ENCODE peak calls at places on chromosome 11, in seven cellular contexts. One of them, this sample, is unnamed.
A peak's percentile ranks its signal among the peaks of the same experiment; 100 is the strongest.

GRCh38 chr11:37630866-37631265 is 1032.8 kb upstream of the RAG2 start:
- DNase-seq in pancreas: no peak
- DNase-seq in kidney: no peak
- DNase-seq in PC-3: no peak
- DNase-seq in dorsolateral prefrontal cortex: no peak
- DNase-seq in CD14-positive monocyte: no peak
- DNase-seq in foreskin fibroblast: no peak
- DNase-seq in this sample: no peak

GRCh38 chr11:13160302-13160701 is 117.3 kb upstream of the BMAL1 start:
- DNase-seq in dorsolateral prefrontal cortex: no peak
- DNase-seq in foreskin fibroblast: no peak
- DNase-seq in PC-3: no peak
- DNase-seq in CD14-positive monocyte: no peak
- DNase-seq in pancreas: no peak
- DNase-seq in kidney: no peak
- DNase-seq in this sample: peak; percentile 86

GRCh38 chr11:30585892-30586250 is 282 bp downstream of the MPPED2 start:
- DNase-seq in dorsolateral prefrontal cortex: peak; percentile 48
- DNase-seq in CD14-positive monocyte: no peak
- DNase-seq in kidney: peak; percentile 75
- DNase-seq in foreskin fibroblast: no peak
- DNase-seq in PC-3: no peak
- DNase-seq in pancreas: peak; percentile 27
- DNase-seq in this sample: no peak

GRCh38 chr11:107898270-107898669 is 30.0 kb upstream of the RAB39A start:
- DNase-seq in pancreas: no peak
- DNase-seq in kidney: no peak
- DNase-seq in foreskin fibroblast: peak; percentile 58
- DNase-seq in dorsolateral prefrontal cortex: no peak
- DNase-seq in CD14-positive monocyte: no peak
- DNase-seq in PC-3: peak; percentile 81
- DNase-seq in this sample: peak; percentile 66

GRCh38 chr11:71369411-71369810 is 78.8 kb downstream of the DHCR7 start:
- DNase-seq in pancreas: no peak
- DNase-seq in PC-3: no peak
- DNase-seq in dorsolateral prefrontal cortex: no peak
- DNase-seq in foreskin fibroblast: no peak
- DNase-seq in CD14-positive monocyte: no peak
- DNase-seq in kidney: no peak
- DNase-seq in this sample: no peak

GRCh38 chr11:17543574-17544180 is 539 bp downstream of the USH1C start:
- DNase-seq in PC-3: no peak
- DNase-seq in dorsolateral prefrontal cortex: no peak
- DNase-seq in CD14-positive monocyte: no peak
- DNase-seq in foreskin fibroblast: no peak
- DNase-seq in pancreas: no peak
- DNase-seq in kidney: no peak
- DNase-seq in this sample: no peak

GRCh38 chr11:127003260-127003981 is 2.9 kb upstream of the KIRREL3 start:
- DNase-seq in foreskin fibroblast: peak; percentile 73
- DNase-seq in PC-3: no peak
- DNase-seq in kidney: peak; percentile 70
- DNase-seq in pancreas: peak; percentile 18
- DNase-seq in dorsolateral prefrontal cortex: peak; percentile 80
- DNase-seq in CD14-positive monocyte: no peak
- DNase-seq in this sample: peak; percentile 14

GRCh38 chr11:109109916-109110315 is 312.1 kb upstream of the C11orf87 start:
- DNase-seq in foreskin fibroblast: no peak
- DNase-seq in pancreas: no peak
- DNase-seq in dorsolateral prefrontal cortex: no peak
- DNase-seq in PC-3: no peak
- DNase-seq in kidney: no peak
- DNase-seq in CD14-positive monocyte: no peak
- DNase-seq in this sample: no peak

GRCh38 chr11:2801711-2802388 is 83.7 kb downstream of the CDKN1C start:
- DNase-seq in dorsolateral prefrontal cortex: peak; percentile 32
- DNase-seq in kidney: peak; percentile 53
- DNase-seq in CD14-positive monocyte: peak; percentile 17
- DNase-seq in foreskin fibroblast: no peak
- DNase-seq in pancreas: peak; percentile 6
- DNase-seq in PC-3: no peak
- DNase-seq in this sample: no peak

GRCh38 chr11:15714641-15715399 is 600.1 kb downstream of the INSC start:
- DNase-seq in dorsolateral prefrontal cortex: no peak
- DNase-seq in CD14-positive monocyte: no peak
- DNase-seq in kidney: no peak
- DNase-seq in pancreas: no peak
- DNase-seq in foreskin fibroblast: peak; percentile 1
- DNase-seq in PC-3: no peak
- DNase-seq in this sample: no peak

GRCh38 chr11:69115586-69116560 is 39.9 kb upstream of the SMIM38 start:
- DNase-seq in dorsolateral prefrontal cortex: no peak
- DNase-seq in PC-3: peak; percentile 63
- DNase-seq in CD14-positive monocyte: no peak
- DNase-seq in foreskin fibroblast: no peak
- DNase-seq in kidney: peak; percentile 95
- DNase-seq in pancreas: peak; percentile 76
- DNase-seq in this sample: no peak

GRCh38 chr11:9461760-9462134 is 935 bp downstream of the ZNF143 start:
- DNase-seq in PC-3: peak; percentile 7
- DNase-seq in CD14-positive monocyte: no peak
- DNase-seq in pancreas: no peak
- DNase-seq in kidney: no peak
- DNase-seq in dorsolateral prefrontal cortex: no peak
- DNase-seq in foreskin fibroblast: peak; percentile 22
- DNase-seq in this sample: peak; percentile 10

GRCh38 chr11:10650166-10650565 is 43.4 kb downstream of the IRAG1 start:
- DNase-seq in dorsolateral prefrontal cortex: no peak
- DNase-seq in PC-3: no peak
- DNase-seq in kidney: no peak
- DNase-seq in CD14-positive monocyte: no peak
- DNase-seq in foreskin fibroblast: no peak
- DNase-seq in pancreas: no peak
- DNase-seq in this sample: no peak

GRCh38 chr11:134033696-134034491 is 35.0 kb upstream of the JAM3 start:
- DNase-seq in kidney: peak; percentile 92
- DNase-seq in foreskin fibroblast: peak; percentile 92
- DNase-seq in pancreas: peak; percentile 90
- DNase-seq in dorsolateral prefrontal cortex: peak; percentile 91
- DNase-seq in PC-3: peak; percentile 62
- DNase-seq in CD14-positive monocyte: no peak
- DNase-seq in this sample: peak; percentile 75

GRCh38 chr11:16226245-16226644 is 130.1 kb downstream of the SOX6 start:
- DNase-seq in pancreas: peak; percentile 49
- DNase-seq in foreskin fibroblast: peak; percentile 41
- DNase-seq in PC-3: peak; percentile 23
- DNase-seq in kidney: peak; percentile 74
- DNase-seq in dorsolateral prefrontal cortex: peak; percentile 38
- DNase-seq in CD14-positive monocyte: no peak
- DNase-seq in this sample: peak; percentile 84

GRCh38 chr11:43868852-43869567 is 11.6 kb upstream of the ALKBH3 start:
- DNase-seq in PC-3: peak; percentile 39
- DNase-seq in kidney: no peak
- DNase-seq in CD14-positive monocyte: peak; percentile 64
- DNase-seq in pancreas: no peak
- DNase-seq in foreskin fibroblast: peak; percentile 66
- DNase-seq in dorsolateral prefrontal cortex: no peak
- DNase-seq in this sample: peak; percentile 85

GRCh38 chr11:7544021-7544420 is 30.2 kb downstream of the PPFIBP2 start:
- DNase-seq in dorsolateral prefrontal cortex: no peak
- DNase-seq in foreskin fibroblast: no peak
- DNase-seq in CD14-positive monocyte: no peak
- DNase-seq in pancreas: no peak
- DNase-seq in PC-3: no peak
- DNase-seq in kidney: no peak
- DNase-seq in this sample: no peak

GRCh38 chr11:36744375-36745168 is 146.5 kb upstream of the RAG2 start:
- DNase-seq in PC-3: peak; percentile 66
- DNase-seq in pancreas: peak; percentile 64
- DNase-seq in dorsolateral prefrontal cortex: peak; percentile 54
- DNase-seq in kidney: peak; percentile 72
- DNase-seq in CD14-positive monocyte: peak; percentile 60
- DNase-seq in foreskin fibroblast: peak; percentile 68
- DNase-seq in this sample: peak; percentile 71

GRCh38 chr11:94775576-94776327 is 7.6 kb downstream of the AMOTL1 start:
- DNase-seq in PC-3: no peak
- DNase-seq in dorsolateral prefrontal cortex: no peak
- DNase-seq in CD14-positive monocyte: no peak
- DNase-seq in pancreas: no peak
- DNase-seq in kidney: no peak
- DNase-seq in foreskin fibroblast: no peak
- DNase-seq in this sample: no peak

GRCh38 chr11:120775986-120776682 is 247.8 kb upstream of the TBCEL start:
- DNase-seq in pancreas: no peak
- DNase-seq in dorsolateral prefrontal cortex: no peak
- DNase-seq in PC-3: no peak
- DNase-seq in foreskin fibroblast: no peak
- DNase-seq in kidney: no peak
- DNase-seq in CD14-positive monocyte: no peak
- DNase-seq in this sample: no peak

GRCh38 chr11:34650528-34650927 is 29.6 kb downstream of the EHF start:
- DNase-seq in foreskin fibroblast: no peak
- DNase-seq in CD14-positive monocyte: no peak
- DNase-seq in dorsolateral prefrontal cortex: no peak
- DNase-seq in pancreas: no peak
- DNase-seq in PC-3: no peak
- DNase-seq in kidney: no peak
- DNase-seq in this sample: no peak

GRCh38 chr11:73306069-73306468 is 2.0 kb upstream of the ARHGEF17 start:
- DNase-seq in foreskin fibroblast: no peak
- DNase-seq in PC-3: peak; percentile 32
- DNase-seq in kidney: no peak
- DNase-seq in CD14-positive monocyte: no peak
- DNase-seq in dorsolateral prefrontal cortex: no peak
- DNase-seq in pancreas: no peak
- DNase-seq in this sample: no peak
- TF ChIP-seq CTCF in foreskin fibroblast: no peak
- TF ChIP-seq CTCF in PC-3: peak; percentile 22
- TF ChIP-seq CTCF in kidney: no peak
- TF ChIP-seq CTCF in CD14-positive monocyte: no peak
- TF ChIP-seq CTCF in dorsolateral prefrontal cortex: no peak
- TF ChIP-seq CTCF in pancreas: no peak
- TF ChIP-seq CTCF in this sample: no peak

DNA sequence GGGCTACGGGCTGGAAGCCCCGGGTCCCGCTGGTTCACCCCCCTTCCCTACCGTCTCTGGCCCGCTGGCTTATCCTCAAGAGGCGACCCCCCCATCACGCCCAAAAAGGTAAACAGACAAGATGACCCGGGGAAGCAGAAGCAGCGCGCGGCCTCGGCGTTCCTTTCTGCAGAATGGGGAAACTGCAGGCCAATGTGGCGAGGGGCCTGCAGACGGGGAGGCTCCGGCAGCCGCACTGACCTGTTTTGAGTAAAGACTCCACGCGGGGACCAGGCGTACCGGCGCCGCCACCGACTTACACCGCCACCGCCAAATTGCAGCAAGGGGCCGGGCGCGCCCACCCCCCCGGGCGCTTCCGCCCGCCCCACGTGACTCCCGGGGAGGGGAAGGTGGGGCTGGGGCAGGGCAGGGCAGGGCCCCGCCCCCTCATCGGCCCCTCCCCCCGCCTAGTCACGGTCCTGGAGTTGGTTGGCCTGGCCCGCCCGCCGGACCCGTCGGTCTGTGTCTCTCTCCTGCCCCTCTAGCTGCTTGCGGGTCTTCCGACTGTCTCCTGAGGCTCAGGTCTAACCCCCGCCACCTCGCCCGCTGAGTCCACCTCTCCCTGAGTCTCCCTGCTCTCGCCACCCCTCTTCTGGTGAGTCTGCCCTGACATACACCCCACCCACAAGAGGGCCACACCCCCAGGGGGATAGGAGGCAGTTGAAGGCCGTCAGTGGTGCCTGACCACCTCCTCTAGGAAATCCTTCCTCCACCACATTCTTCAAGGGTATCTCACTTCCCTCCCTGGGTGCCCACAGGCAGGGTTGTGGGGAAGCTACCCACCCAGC is at the start of gene ARAP1:
- DNase-seq in kidney: peak; percentile 92
- DNase-seq in foreskin fibroblast: peak; percentile 81
- DNase-seq in PC-3: peak; percentile 92
- DNase-seq in dorsolateral prefrontal cortex: no peak
- DNase-seq in CD14-positive monocyte: peak; percentile 76
- DNase-seq in pancreas: peak; percentile 71
- DNase-seq in this sample: peak; percentile 69
- TF ChIP-seq CTCF in kidney: no peak
- TF ChIP-seq CTCF in foreskin fibroblast: no peak
- TF ChIP-seq CTCF in PC-3: no peak
- TF ChIP-seq CTCF in dorsolateral prefrontal cortex: no peak
- TF ChIP-seq CTCF in CD14-positive monocyte: no peak
- TF ChIP-seq CTCF in pancreas: no peak
- TF ChIP-seq CTCF in this sample: no peak

DNA sequence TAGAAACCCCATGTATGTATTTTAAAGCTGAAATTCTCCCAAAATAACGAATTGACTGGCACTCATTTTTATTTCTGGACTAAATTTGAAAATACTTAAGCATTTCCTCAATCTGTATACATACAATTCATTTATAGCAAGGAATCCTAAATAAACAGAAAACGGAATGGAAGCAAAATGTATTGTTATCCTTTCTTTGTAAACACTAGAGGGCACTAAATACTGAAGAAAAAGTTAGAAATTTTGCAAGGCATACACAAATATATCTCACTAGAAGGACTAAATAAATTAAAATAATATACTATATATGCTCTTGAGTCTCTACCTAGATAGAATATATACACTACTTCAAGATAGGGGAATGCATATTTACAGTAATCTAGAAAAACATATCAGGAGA is 23.1 kb upstream of the ANO5 start:
- DNase-seq in PC-3: peak; percentile 5
- DNase-seq in CD14-positive monocyte: no peak
- DNase-seq in pancreas: no peak
- DNase-seq in foreskin fibroblast: peak; percentile 3
- DNase-seq in kidney: no peak
- DNase-seq in dorsolateral prefrontal cortex: no peak
- DNase-seq in this sample: no peak
- TF ChIP-seq CTCF in PC-3: peak; percentile 50
- TF ChIP-seq CTCF in CD14-positive monocyte: peak; percentile 68
- TF ChIP-seq CTCF in pancreas: no peak
- TF ChIP-seq CTCF in foreskin fibroblast: peak; percentile 2
- TF ChIP-seq CTCF in kidney: no peak
- TF ChIP-seq CTCF in dorsolateral prefrontal cortex: peak; percentile 61
- TF ChIP-seq CTCF in this sample: no peak

DNA sequence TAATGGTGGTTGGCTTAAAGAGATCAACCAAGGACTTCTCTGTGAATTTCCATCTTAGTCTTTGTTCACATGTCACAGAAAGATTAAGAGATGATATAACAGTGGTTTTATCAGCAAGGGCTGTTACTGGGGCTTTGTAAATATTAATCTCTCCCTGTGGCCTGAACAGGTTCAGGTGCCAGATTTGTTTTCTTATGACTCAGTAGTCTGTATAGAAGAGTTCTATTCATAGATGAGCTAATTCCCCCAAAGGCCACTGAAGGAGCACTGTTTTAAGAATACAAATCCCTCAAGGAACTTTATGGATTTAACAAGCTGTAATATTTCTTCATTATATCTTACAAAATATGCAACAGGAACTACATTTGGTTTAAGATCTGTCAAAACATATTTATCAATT is 50.4 kb downstream of the TCP11L1 start:
- DNase-seq in pancreas: no peak
- DNase-seq in dorsolateral prefrontal cortex: no peak
- DNase-seq in kidney: no peak
- DNase-seq in PC-3: peak; percentile 56
- DNase-seq in CD14-positive monocyte: no peak
- DNase-seq in foreskin fibroblast: no peak
- DNase-seq in this sample: peak; percentile 48
- TF ChIP-seq CTCF in pancreas: no peak
- TF ChIP-seq CTCF in dorsolateral prefrontal cortex: no peak
- TF ChIP-seq CTCF in kidney: no peak
- TF ChIP-seq CTCF in PC-3: no peak
- TF ChIP-seq CTCF in CD14-positive monocyte: no peak
- TF ChIP-seq CTCF in foreskin fibroblast: no peak
- TF ChIP-seq CTCF in this sample: peak; percentile 21